ENCODE peak calls at places on chromosomes 16 and 17, in six cellular contexts. S is left lung, G is fibroblast of the aortic adventitia, W is GM20000, O is lower leg skin, V is astrocyte of the cerebellum. A is an unnamed sample.

GRCh38 chr17:78130439-78131101 is at the start of gene TMC8:
- DNase-seq in S (peak), G (no peak), W (peak), O (peak), V (no peak), A (peak)

GRCh38 chr16:23827245-23827543 is 8.6 kb upstream of the PRKCB start:
- DNase-seq in S (no peak), G (no peak), W (no peak), O (no peak), V (no peak), A (no peak)

GRCh38 chr16:82134884-82135283 is 35.1 kb downstream of the MPHOSPH6 start:
- DNase-seq in S (no peak), G (no peak), W (no peak), O (no peak), V (no peak), A (no peak)

GRCh38 chr17:78324391-78325075 is 35.3 kb downstream of the SOCS3 start:
- DNase-seq in S (peak), G (peak), W (peak), O (peak), V (peak), A (peak)

GRCh38 chr17:6712058-6712853 is 913 bp downstream of the SLC13A5 start:
- DNase-seq in S (no peak), G (peak), W (no peak), O (peak), V (peak), A (no peak)

GRCh38 chr16:74999208-74999682 is 421 bp downstream of the ZNRF1 start:
- DNase-seq in S (peak), G (peak), W (peak), O (peak), V (no peak), A (peak)

GRCh38 chr16:4450921-4451619 is 23.4 kb downstream of the NMRAL1 start:
- DNase-seq in S (no peak), G (no peak), W (no peak), O (no peak), V (no peak), A (no peak)

GRCh38 chr17:43553501-43554018 is 7.4 kb upstream of the ETV4 start:
- DNase-seq in S (no peak), G (no peak), W (no peak), O (no peak), V (no peak), A (no peak)

GRCh38 chr17:42347198-42347597 is 41.0 kb downstream of the STAT3 start:
- DNase-seq in S (no peak), G (peak), W (no peak), O (no peak), V (peak), A (no peak)

GRCh38 chr17:49859991-49860953 is 12.4 kb upstream of the TAC4 start:
- DNase-seq in S (no peak), G (no peak), W (no peak), O (no peak), V (no peak), A (no peak)
- TF ChIP-seq CTCF in S (no peak), G (no peak), W (no peak), O (no peak), V (no peak), A (no peak)

GRCh38 chr17:80007939-80008338 is 27.7 kb downstream of the TBC1D16 start:
- DNase-seq in S (peak), G (no peak), W (no peak), O (no peak), V (no peak), A (no peak)
- TF ChIP-seq CTCF in S (no peak), G (no peak), W (no peak), O (no peak), V (no peak), A (no peak)

GRCh38 chr16:67199808-67200198 is 872 bp downstream of the ELMO3 start:
- DNase-seq in S (peak), G (no peak), W (no peak), O (no peak), V (no peak), A (no peak)
- TF ChIP-seq CTCF in S (no peak), G (no peak), W (no peak), O (no peak), V (no peak), A (no peak)

GRCh38 chr17:82679586-82680465 is 18.7 kb downstream of the RAB40B start:
- DNase-seq in S (peak), G (no peak), W (no peak), O (no peak), V (no peak), A (no peak)
- TF ChIP-seq CTCF in S (no peak), G (no peak), W (no peak), O (no peak), V (no peak), A (no peak)

GRCh38 chr16:1765826-1766225 is 5.5 kb downstream of the NME3 start:
- DNase-seq in S (no peak), G (no peak), W (no peak), O (no peak), V (no peak), A (no peak)
- TF ChIP-seq CTCF in S (no peak), G (no peak), W (no peak), O (no peak), V (no peak), A (no peak)

A was measured in GM10248.